ENCODE peak calls at places on chromosomes 1 and 21, in seven cellular contexts. P, I, T, C, B, U and R are unnamed samples.
A peak's percentile ranks its signal among the peaks of the same experiment; 100 is the strongest.

GRCh38 chr1:86758570-86758969 is 54.2 kb downstream of the SH3GLB1 start:
- DNase-seq in P (peak; percentile 11), I (no peak), T (no peak), C (peak; percentile 49), B (peak; percentile 82), U (no peak), R (no peak)

GRCh38 chr1:9890224-9890731 is 19.8 kb downstream of the CTNNBIP1 start:
- DNase-seq in P (peak; percentile 38), I (no peak), T (peak; percentile 86), C (no peak), B (peak; percentile 15), U (peak; percentile 40), R (no peak)

GRCh38 chr21:43654806-43655489 is 4.3 kb downstream of the HSF2BP start:
- DNase-seq in P (no peak), I (no peak), T (no peak), C (no peak), B (no peak), U (no peak), R (no peak)

GRCh38 chr1:171645553-171646336 is 6.7 kb downstream of the MYOC start:
- DNase-seq in P (no peak), I (no peak), T (peak; percentile 51), C (no peak), B (no peak), U (no peak), R (no peak)

GRCh38 chr21:45515241-45516061 is 26.8 kb downstream of the SLC19A1 start:
- DNase-seq in P (no peak), I (no peak), T (no peak), C (peak; percentile 27), B (peak; percentile 40), U (peak; percentile 57), R (no peak)

GRCh38 chr1:178344513-178345077 is 152.2 kb downstream of the CLEC20A start:
- DNase-seq in P (peak; percentile 62), I (no peak), T (peak; percentile 97), C (no peak), B (no peak), U (peak; percentile 85), R (no peak)

GRCh38 chr1:241640867-241641542 is 836 bp upstream of the CHML start:
- DNase-seq in P (peak; percentile 94), I (no peak), T (no peak), C (no peak), B (peak; percentile 54), U (no peak), R (no peak)

GRCh38 chr1:94143173-94143808 is 22.3 kb upstream of the ABCA4 start:
- DNase-seq in P (no peak), I (no peak), T (peak; percentile 35), C (no peak), B (no peak), U (no peak), R (no peak)

GRCh38 chr1:234554478-234555311 is 55.3 kb downstream of the IRF2BP2 start:
- DNase-seq in P (no peak), I (no peak), T (peak; percentile 15), C (no peak), B (no peak), U (no peak), R (no peak)

GRCh38 chr1:228270032-228270431 is 62.2 kb downstream of the OBSCN start:
- DNase-seq in P (peak; percentile 24), I (no peak), T (peak; percentile 80), C (no peak), B (no peak), U (no peak), R (no peak)

GRCh38 chr1:7588457-7588827 is 182.7 kb upstream of the VAMP3 start:
- DNase-seq in P (no peak), I (no peak), T (no peak), C (peak; percentile 17), B (peak; percentile 20), U (no peak), R (no peak)

GRCh38 chr1:209207701-209208286 is 375.7 kb upstream of the CAMK1G start:
- DNase-seq in P (peak; percentile 45), I (peak; percentile 75), T (peak; percentile 68), C (peak; percentile 46), B (peak; percentile 53), U (peak; percentile 91), R (peak; percentile 30)
- TF ChIP-seq CTCF in P (peak; percentile 74), I (peak; percentile 76), T (peak; percentile 80), C (peak; percentile 43), B (peak; percentile 34), U (peak; percentile 93), R (peak; percentile 84)

GRCh38 chr1:44733365-44733764 is 2.4 kb upstream of the RNU5D-1 start:
- DNase-seq in P (no peak), I (no peak), T (peak; percentile 58), C (no peak), B (no peak), U (no peak), R (no peak)

GRCh38 chr1:44735992-44736391 is 3.6 kb upstream of the KIF2C start:
- DNase-seq in P (no peak), I (no peak), T (no peak), C (no peak), B (no peak), U (no peak), R (no peak)

GRCh38 chr1:44733784-44734183 is 2.8 kb upstream of the RNU5D-1 start:
- DNase-seq in P (no peak), I (no peak), T (no peak), C (no peak), B (no peak), U (no peak), R (no peak)

GRCh38 chr1:44725309-44725698 is 5.7 kb downstream of the RNU5D-1 start:
- DNase-seq in P (no peak), I (no peak), T (no peak), C (no peak), B (no peak), U (no peak), R (no peak)

GRCh38 chr1:44730741-44731512 is at the start of gene RNU5D-1:
- DNase-seq in P (peak; percentile 94), I (peak; percentile 93), T (peak; percentile 98), C (peak; percentile 94), B (peak; percentile 91), U (peak; percentile 98), R (peak; percentile 94)
- H3K4me3 ChIP-seq in P (peak within 1 kb of the TSS; percentile 35), I (peak within 1 kb of the TSS; percentile 37), T (peak within 1 kb of the TSS; percentile 40), C (peak within 1 kb of the TSS; percentile 30), B (peak within 1 kb of the TSS; percentile 6), U (no peak within 1 kb of the TSS), R (no peak within 1 kb of the TSS)

GRCh38 chr1:152924191-152924590 is 15.8 kb downstream of the IVL start:
- DNase-seq in P (no peak), I (no peak), T (no peak), C (no peak), B (no peak), U (peak; percentile 30), R (no peak)

GRCh38 chr1:152928671-152929070 is 18.3 kb upstream of the SPRR5 start:
- DNase-seq in P (peak; percentile 20), I (no peak), T (no peak), C (no peak), B (no peak), U (no peak), R (no peak)

DNA sequence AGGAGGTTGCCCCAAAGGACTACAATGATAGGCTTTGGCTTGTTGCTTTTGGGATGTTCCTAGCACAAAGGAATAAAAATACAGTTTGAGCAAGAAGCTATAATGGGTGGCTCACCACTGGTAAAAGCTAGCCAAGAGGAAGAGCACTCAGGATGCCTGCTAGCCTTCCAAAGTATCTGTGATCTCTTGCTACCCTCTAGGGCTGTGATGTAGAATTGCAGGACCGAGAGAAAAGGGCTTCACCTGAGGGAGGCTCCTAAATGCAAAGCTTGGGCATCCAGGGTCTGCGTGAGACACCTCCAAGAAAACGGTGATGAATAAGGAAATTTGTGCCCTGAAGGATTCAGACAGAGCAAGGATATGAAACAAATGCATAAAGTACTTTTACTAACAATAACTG is 17.7 kb downstream of the IVL start:
- DNase-seq in P (peak; percentile 48), I (no peak), T (no peak), C (no peak), B (no peak), U (peak; percentile 65), R (no peak)
- TF ChIP-seq CTCF in P (peak; percentile 51), I (peak; percentile 78), T (peak; percentile 4), C (no peak), B (no peak), U (peak; percentile 78), R (peak; percentile 79)

GRCh38 chr1:165856606-165857005 is 29.2 kb downstream of the UCK2 start:
- DNase-seq in P (no peak), I (no peak), T (no peak), C (no peak), B (no peak), U (no peak), R (no peak)
- H3K4me3 ChIP-seq in P (no peak overlapping the region), I (no peak overlapping the region), T (no peak overlapping the region), C (no peak overlapping the region), B (no peak overlapping the region), U (peak overlapping the region; percentile 39), R (no peak overlapping the region)

DNA sequence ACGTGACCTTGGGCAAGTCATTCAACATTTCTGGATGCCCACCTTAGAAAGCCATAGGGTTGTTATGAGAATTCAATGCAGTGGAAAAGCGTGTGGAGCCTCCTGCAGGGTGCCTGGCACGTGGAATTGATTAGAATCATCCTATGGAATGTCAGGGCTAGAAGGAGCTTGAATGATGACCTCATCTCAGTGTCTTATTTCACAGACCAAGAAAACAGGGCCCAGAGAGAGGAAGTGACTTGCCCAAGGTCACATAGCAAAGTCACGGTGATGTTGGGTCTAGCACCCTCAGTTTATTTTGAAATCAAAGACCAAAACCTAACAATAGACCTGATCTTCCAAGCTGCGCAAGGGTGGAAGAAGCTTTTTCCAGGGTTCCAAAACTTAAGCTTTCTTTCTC is 6.0 kb downstream of the TRABD2B start:
- DNase-seq in P (no peak), I (no peak), T (peak; percentile 5), C (no peak), B (no peak), U (peak; percentile 52), R (no peak)
- TF ChIP-seq CTCF in P (no peak), I (no peak), T (no peak), C (no peak), B (no peak), U (no peak), R (no peak)

GRCh38 chr1:84690397-84691138 is at the start of gene SSX2IP:
- DNase-seq in P (peak; percentile 93), I (peak; percentile 96), T (peak; percentile 97), C (peak; percentile 98), B (peak; percentile 99), U (peak; percentile 98), R (peak; percentile 83)

GRCh38 chr1:84686203-84686602 is 4.1 kb downstream of the SSX2IP start:
- DNase-seq in P (no peak), I (no peak), T (no peak), C (no peak), B (no peak), U (no peak), R (no peak)

GRCh38 chr1:84689514-84690396 is 506 bp downstream of the SSX2IP start:
- DNase-seq in P (peak; percentile 39), I (no peak), T (peak; percentile 50), C (peak; percentile 67), B (peak; percentile 80), U (peak; percentile 77), R (no peak)

GRCh38 chr1:84687703-84688460 is 2.4 kb downstream of the SSX2IP start:
- DNase-seq in P (no peak), I (no peak), T (no peak), C (no peak), B (no peak), U (no peak), R (no peak)

GRCh38 chr1:84688461-84689061 is 1.7 kb downstream of the SSX2IP start:
- DNase-seq in P (no peak), I (no peak), T (peak; percentile 39), C (no peak), B (no peak), U (no peak), R (no peak)
- H3K4me3 ChIP-seq in P (no peak overlapping the region), I (no peak overlapping the region), T (no peak overlapping the region), C (no peak overlapping the region), B (no peak overlapping the region), U (peak overlapping the region; percentile 66), R (no peak overlapping the region)

GRCh38 chr1:64163972-64164371 is 39.5 kb upstream of the UBE2U start:
- DNase-seq in P (peak; percentile 14), I (no peak), T (peak; percentile 67), C (no peak), B (no peak), U (peak; percentile 79), R (no peak)
- TF ChIP-seq CTCF in P (peak; percentile 40), I (no peak), T (peak; percentile 70), C (no peak), B (no peak), U (peak; percentile 72), R (peak; percentile 4)